ENCODE peak calls at places on chromosomes 4 and X, in six cellular contexts. R, X, Y, B, A and W are unnamed samples.

GRCh38 chr4:138096384-138097062 is 145.6 kb downstream of the SLC7A11 start:
- DNase-seq in A (no peak), R (no peak), X (no peak), Y (no peak), B (no peak), W (no peak)

GRCh38 chr4:84167579-84167978 is 331.5 kb downstream of the NKX6-1 start:
- DNase-seq in R (no peak), Y (no peak), X (no peak), A (no peak), B (no peak), W (no peak)

GRCh38 chrX:23504540-23504884 is 162.8 kb upstream of the PRDX4 start:
- DNase-seq in B (no peak), Y (no peak), R (no peak), A (no peak), X (no peak), W (no peak)

GRCh38 chr4:125198916-125199315 is 115.8 kb upstream of the FAT4 start:
- DNase-seq in X (no peak), B (no peak), Y (no peak), A (no peak), R (no peak), W (no peak)

GRCh38 chr4:100340534-100341364 is 150.5 kb upstream of the DDIT4L start:
- DNase-seq in A (no peak), X (no peak), B (no peak), Y (no peak), R (no peak), W (no peak)

GRCh38 chr4:116872308-116872707 is 213.1 kb downstream of the TRAM1L1 start:
- DNase-seq in A (no peak), R (no peak), Y (no peak), B (no peak), X (no peak), W (no peak)

GRCh38 chr4:44583393-44583792 is 68.0 kb downstream of the YIPF7 start:
- DNase-seq in R (no peak), Y (no peak), A (no peak), X (no peak), B (no peak), W (no peak)

GRCh38 chr4:68021185-68021584 is 57.9 kb upstream of the TMPRSS11A start:
- DNase-seq in R (no peak), A (no peak), X (no peak), B (no peak), Y (no peak), W (no peak)

GRCh38 chr4:26815686-26816085 is 45.0 kb upstream of the STIM2 start:
- DNase-seq in B (no peak), A (no peak), X (no peak), Y (no peak), R (no peak), W (no peak)

GRCh38 chrX:23578079-23578478 is 89.2 kb upstream of the PRDX4 start:
- DNase-seq in A (no peak), X (no peak), B (no peak), R (no peak), Y (no peak), W (no peak)

GRCh38 chrX:14922437-14922836 is 49.2 kb downstream of the MOSPD2 start:
- DNase-seq in A (no peak), B (no peak), R (no peak), X (no peak), Y (no peak), W (no peak)

GRCh38 chr4:168076989-168077725 is 15.2 kb upstream of the ANXA10 start:
- DNase-seq in R (peak), Y (no peak), B (no peak), X (peak), A (no peak), W (peak)

GRCh38 chrX:15202458-15203177 is 67.3 kb downstream of the ASB9 start:
- DNase-seq in Y (no peak), R (no peak), X (no peak), A (no peak), B (no peak), W (no peak)

GRCh38 chr4:109436504-109436903 is 2.9 kb downstream of the SEC24B start:
- DNase-seq in R (no peak), A (no peak), B (no peak), Y (no peak), X (no peak), W (no peak)

GRCh38 chr4:8580321-8581093 is at the start of gene GPR78:
- DNase-seq in R (peak), Y (peak), X (no peak), A (no peak), B (peak), W (no peak)

GRCh38 chr4:80072607-80073361 is at the start of gene ANTXR2:
- DNase-seq in Y (peak), X (no peak), R (peak), B (peak), A (no peak), W (peak)

GRCh38 chr4:140358281-140358680 is 15.2 kb upstream of the SCOC start:
- DNase-seq in X (no peak), A (no peak), R (no peak), Y (no peak), B (no peak), W (no peak)

GRCh38 chr4:128394778-128395177 is 107.2 kb upstream of the PGRMC2 start:
- DNase-seq in B (no peak), Y (no peak), A (no peak), R (no peak), X (no peak), W (no peak)

GRCh38 chrX:153055827-153056748 is at the start of gene PNMA3:
- DNase-seq in B (no peak), A (no peak), R (no peak), X (no peak), Y (no peak), W (no peak)

GRCh38 chr4:108758498-108758897 is 4.4 kb downstream of the ETNPPL start:
- DNase-seq in B (no peak), Y (no peak), A (no peak), X (no peak), R (no peak), W (no peak)

GRCh38 chrX:134537179-134537945 is 77.4 kb downstream of the HPRT1 start:
- DNase-seq in Y (no peak), R (no peak), B (no peak), A (no peak), X (no peak), W (no peak)

GRCh38 chrX:15946783-15947550 is 92.4 kb upstream of the AP1S2 start:
- DNase-seq in R (no peak), Y (no peak), A (no peak), B (no peak), X (no peak), W (no peak)

GRCh38 chrX:148940411-148940996 is 440.1 kb downstream of the AFF2 start:
- DNase-seq in A (no peak), Y (no peak), R (no peak), B (no peak), X (no peak), W (no peak)

GRCh38 chrX:106415276-106415895 is 196.4 kb upstream of the RADX start:
- DNase-seq in R (no peak), B (no peak), Y (no peak), A (no peak), X (no peak), W (no peak)

GRCh38 chr4:179893967-179894590 is 2349.1 kb upstream of the TENM3 start:
- DNase-seq in X (no peak), B (no peak), Y (no peak), A (no peak), R (no peak), W (no peak)

GRCh38 chr4:181685461-181685860 is 557.7 kb upstream of the TENM3 start:
- DNase-seq in B (no peak), X (no peak), R (no peak), A (no peak), Y (no peak), W (no peak)

GRCh38 chrX:110268875-110269274 is 49.0 kb downstream of the AMMECR1 start:
- DNase-seq in R (no peak), Y (no peak), B (no peak), X (no peak), A (no peak), W (no peak)

GRCh38 chrX:9378980-9379696 is 85.7 kb upstream of the TBL1X start:
- DNase-seq in X (no peak), A (peak), R (no peak), B (no peak), Y (no peak), W (no peak)

GRCh38 chr4:148076964-148077363 is 345.1 kb downstream of the ARHGAP10 start:
- DNase-seq in R (no peak), X (no peak), Y (no peak), B (no peak), A (no peak), W (no peak)

GRCh38 chr4:31283689-31284088 is 563.5 kb downstream of the PCDH7 start:
- DNase-seq in X (no peak), A (no peak), B (no peak), R (no peak), Y (no peak), W (no peak)

GRCh38 chr4:169352332-169352731 is 81.6 kb upstream of the SH3RF1 start:
- DNase-seq in Y (no peak), R (no peak), X (no peak), B (no peak), A (no peak), W (no peak)

GRCh38 chr4:187993827-187994226 is 1.7 kb upstream of the ZFP42 start:
- DNase-seq in X (no peak), A (no peak), R (no peak), Y (no peak), B (no peak), W (peak)

GRCh38 chr4:166144607-166145006 is 271.6 kb downstream of the TLL1 start:
- DNase-seq in X (no peak), Y (no peak), R (no peak), B (no peak), A (no peak), W (no peak)

GRCh38 chr4:185139736-185140135 is 3.3 kb upstream of the SLC25A4 start:
- DNase-seq in R (no peak), B (no peak), Y (no peak), A (no peak), X (no peak), W (no peak)